ENCODE peak calls at places on chromosome 2, in four cellular contexts. S, H, N and M are unnamed samples.

GRCh38 chr2:201795608-201796477 is 10.5 kb upstream of the CDK15 start:
- DNase-seq in S (peak), H (peak), N (no peak), M (peak)

GRCh38 chr2:26838121-26838906 is 9.6 kb upstream of the DPYSL5 start:
- DNase-seq in N (no peak), S (peak), H (no peak), M (no peak)

GRCh38 chr2:116917196-116917595 is 897.3 kb upstream of the DDX18 start:
- DNase-seq in S (no peak), N (no peak), H (no peak), M (no peak)

GRCh38 chr2:201909348-201909747 is 103.0 kb downstream of the CDK15 start:
- DNase-seq in H (no peak), N (peak), S (peak), M (no peak)

GRCh38 chr2:35873921-35874320 is 481.7 kb upstream of the CRIM1 start:
- DNase-seq in S (no peak), H (no peak), N (no peak), M (no peak)

GRCh38 chr2:203383038-203383437 is 54.8 kb downstream of the ABI2 start:
- DNase-seq in S (no peak), H (no peak), N (no peak), M (no peak)

GRCh38 chr2:170088776-170089175 is 89.2 kb upstream of the MYO3B start:
- DNase-seq in N (no peak), H (no peak), S (no peak), M (no peak)

GRCh38 chr2:26577442-26578433 is 63.4 kb downstream of the CIB4 start:
- DNase-seq in S (peak), N (no peak), H (peak), M (peak)

GRCh38 chr2:98676742-98677141 is 54.2 kb downstream of the MGAT4A start:
- DNase-seq in H (no peak), S (no peak), N (no peak), M (no peak)

GRCh38 chr2:60560734-60561649 is 7.5 kb upstream of the BCL11A start:
- DNase-seq in H (no peak), S (no peak), N (no peak), M (no peak)
- TF ChIP-seq CTCF in H (peak), S (peak), N (peak), M (peak)

DNA sequence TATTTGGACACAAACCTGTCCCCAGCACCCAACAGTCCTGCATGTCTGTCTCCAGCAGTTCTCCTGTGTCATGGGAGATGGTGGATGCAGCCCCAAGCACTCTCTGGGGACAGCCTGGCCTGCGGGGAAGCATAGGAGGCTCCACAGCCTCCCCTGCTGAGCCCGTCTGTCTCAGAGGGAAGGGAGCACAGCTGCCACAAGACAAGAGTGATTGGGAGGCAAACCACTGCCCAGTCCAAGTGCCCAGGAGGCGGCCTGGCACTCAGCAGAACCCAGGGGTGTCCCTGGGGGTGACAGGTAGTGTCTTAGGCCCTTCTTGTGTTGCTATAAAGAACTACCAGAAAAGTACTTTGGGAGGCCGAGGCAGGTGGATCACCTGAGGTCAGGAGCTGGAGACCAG is 211.2 kb upstream of the MYT1L start:
- DNase-seq in H (no peak), N (no peak), S (no peak), M (no peak)
- TF ChIP-seq CTCF in H (no peak), N (no peak), S (no peak), M (no peak)

GRCh38 chr2:162344617-162344950 is 652 bp downstream of the GCA start:
- DNase-seq in N (no peak), H (no peak), S (no peak), M (no peak)
- TF ChIP-seq CTCF in N (no peak), H (no peak), S (peak), M (no peak)

GRCh38 chr2:137888845-137889244 is 75.4 kb upstream of the HNMT start:
- DNase-seq in H (peak), S (peak), N (no peak), M (peak)
- TF ChIP-seq CTCF in H (peak), S (peak), N (peak), M (no peak)

DNA sequence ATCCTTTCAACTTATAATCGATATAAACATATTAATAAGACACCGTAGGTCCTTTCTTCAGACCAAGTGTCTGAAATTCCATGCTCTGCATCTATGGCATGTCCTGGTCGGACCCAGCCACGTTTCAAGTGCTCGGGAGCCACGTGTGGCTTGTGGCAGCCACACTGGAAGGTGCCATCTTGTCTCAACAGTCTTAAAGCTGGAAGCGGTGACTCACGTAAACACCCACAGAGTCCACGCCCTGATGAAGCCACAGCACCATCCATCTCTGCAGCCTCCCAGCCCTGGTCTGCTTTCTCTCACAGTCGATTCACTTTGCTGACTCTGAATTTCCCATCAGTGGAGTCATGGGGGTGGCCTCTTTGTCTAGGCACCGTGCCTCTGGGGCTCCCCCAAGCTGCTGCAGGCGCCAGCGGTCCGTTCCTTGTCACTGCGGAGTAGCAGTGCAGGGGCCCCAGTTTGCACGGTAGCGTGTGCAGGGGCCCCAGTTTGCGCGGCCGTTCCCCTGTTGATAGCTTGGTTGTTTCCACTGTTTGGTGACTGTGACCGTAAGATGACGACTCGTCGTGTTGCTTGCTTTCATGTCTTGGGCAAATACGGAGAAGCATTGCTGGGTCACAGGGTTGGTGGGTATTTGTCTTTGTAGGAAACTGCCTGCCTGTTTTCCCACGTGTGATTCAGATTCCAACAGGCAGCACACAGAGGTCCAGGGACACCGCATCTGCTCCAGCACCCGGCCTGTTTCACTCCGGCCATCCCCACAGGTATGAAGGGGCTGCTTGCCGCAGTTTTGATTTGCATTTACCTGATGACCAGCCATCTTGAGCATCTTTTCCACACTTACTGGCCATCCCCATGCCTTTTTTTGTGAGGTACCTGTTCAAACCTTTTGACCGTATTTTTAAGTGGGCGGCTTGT is 240.3 kb downstream of the HDAC4 start:
- DNase-seq in S (no peak), N (no peak), H (no peak), M (no peak)
- TF ChIP-seq CTCF in S (no peak), N (no peak), H (no peak), M (no peak)

GRCh38 chr2:230472619-230473018 is 56.6 kb downstream of the SP100 start:
- DNase-seq in H (peak), N (peak), S (peak), M (no peak)
- TF ChIP-seq CTCF in H (no peak), N (no peak), S (no peak), M (no peak)